ENCODE peak calls at places on chromosomes 7 and 10, in ten cellular contexts. One of them, this sample, is unnamed.

GRCh38 chr7:130491841-130492518 is at the start of gene MEST:
- DNase-seq in keratinocyte: no peak
- DNase-seq in mucosa of descending colon: no peak
- DNase-seq in tibial artery: no peak
- DNase-seq in aorta: peak; percentile 76
- DNase-seq in tibial nerve: no peak
- DNase-seq in endodermal cell: peak; percentile 75
- DNase-seq in BJ: no peak
- DNase-seq in suprapubic skin: no peak
- DNase-seq in fibroblast of lung: peak; percentile 15
- DNase-seq in this sample: no peak

GRCh38 chr10:29834990-29835569 is 200.3 kb upstream of the SVIL start:
- DNase-seq in tibial nerve: no peak
- DNase-seq in endodermal cell: no peak
- DNase-seq in mucosa of descending colon: no peak
- DNase-seq in tibial artery: no peak
- DNase-seq in BJ: peak; percentile 16
- DNase-seq in suprapubic skin: no peak
- DNase-seq in fibroblast of lung: peak; percentile 56
- DNase-seq in keratinocyte: no peak
- DNase-seq in aorta: no peak
- DNase-seq in this sample: no peak

GRCh38 chr7:12884033-12884432 is 196.6 kb downstream of the ARL4A start:
- DNase-seq in BJ: no peak
- DNase-seq in tibial artery: no peak
- DNase-seq in keratinocyte: no peak
- DNase-seq in aorta: no peak
- DNase-seq in fibroblast of lung: peak; percentile 28
- DNase-seq in suprapubic skin: no peak
- DNase-seq in endodermal cell: no peak
- DNase-seq in mucosa of descending colon: no peak
- DNase-seq in tibial nerve: no peak
- DNase-seq in this sample: no peak

GRCh38 chr7:143391462-143392404 is 10.6 kb downstream of the ZYX start:
- DNase-seq in fibroblast of lung: peak; percentile 90
- DNase-seq in tibial nerve: peak; percentile 55
- DNase-seq in suprapubic skin: no peak
- DNase-seq in endodermal cell: peak; percentile 57
- DNase-seq in keratinocyte: no peak
- DNase-seq in tibial artery: peak; percentile 97
- DNase-seq in mucosa of descending colon: peak; percentile 66
- DNase-seq in aorta: peak; percentile 96
- DNase-seq in BJ: peak; percentile 41
- DNase-seq in this sample: no peak

GRCh38 chr7:30780909-30781308 is 9.7 kb downstream of the MINDY4 start:
- DNase-seq in BJ: no peak
- DNase-seq in suprapubic skin: no peak
- DNase-seq in mucosa of descending colon: no peak
- DNase-seq in tibial nerve: no peak
- DNase-seq in keratinocyte: no peak
- DNase-seq in aorta: no peak
- DNase-seq in endodermal cell: peak; percentile 14
- DNase-seq in fibroblast of lung: no peak
- DNase-seq in tibial artery: no peak
- DNase-seq in this sample: no peak

GRCh38 chr10:109977382-109977806 is 30.4 kb upstream of the ADD3 start:
- DNase-seq in BJ: no peak
- DNase-seq in tibial artery: peak; percentile 76
- DNase-seq in endodermal cell: no peak
- DNase-seq in aorta: peak; percentile 75
- DNase-seq in suprapubic skin: no peak
- DNase-seq in fibroblast of lung: no peak
- DNase-seq in tibial nerve: no peak
- DNase-seq in keratinocyte: no peak
- DNase-seq in mucosa of descending colon: peak; percentile 71
- DNase-seq in this sample: no peak

GRCh38 chr7:55177589-55178261 is 158.9 kb downstream of the EGFR start:
- DNase-seq in tibial nerve: peak; percentile 79
- DNase-seq in mucosa of descending colon: peak; percentile 51
- DNase-seq in keratinocyte: no peak
- DNase-seq in suprapubic skin: no peak
- DNase-seq in tibial artery: no peak
- DNase-seq in fibroblast of lung: peak; percentile 50
- DNase-seq in endodermal cell: no peak
- DNase-seq in BJ: no peak
- DNase-seq in aorta: no peak
- DNase-seq in this sample: no peak

GRCh38 chr7:1818581-1819200 is 148.6 kb downstream of the ELFN1 start:
- DNase-seq in BJ: no peak
- DNase-seq in aorta: peak; percentile 50
- DNase-seq in mucosa of descending colon: no peak
- DNase-seq in endodermal cell: peak; percentile 35
- DNase-seq in suprapubic skin: peak; percentile 44
- DNase-seq in fibroblast of lung: no peak
- DNase-seq in keratinocyte: no peak
- DNase-seq in tibial nerve: no peak
- DNase-seq in tibial artery: peak; percentile 43
- DNase-seq in this sample: no peak

GRCh38 chr10:56583316-56583715 is 222.3 kb upstream of the ZWINT start:
- DNase-seq in fibroblast of lung: no peak
- DNase-seq in endodermal cell: no peak
- DNase-seq in mucosa of descending colon: no peak
- DNase-seq in suprapubic skin: no peak
- DNase-seq in BJ: no peak
- DNase-seq in tibial artery: no peak
- DNase-seq in keratinocyte: no peak
- DNase-seq in tibial nerve: no peak
- DNase-seq in aorta: no peak
- DNase-seq in this sample: peak; percentile 46
- H3K36me3 ChIP-seq in fibroblast of lung: no peaks in the 10 kb centered on the region
- H3K36me3 ChIP-seq in endodermal cell: no peaks in the 10 kb centered on the region
- H3K36me3 ChIP-seq in mucosa of descending colon: no peaks in the 10 kb centered on the region
- H3K36me3 ChIP-seq in suprapubic skin: no peaks in the 10 kb centered on the region
- H3K36me3 ChIP-seq in BJ: no peaks in the 10 kb centered on the region
- H3K36me3 ChIP-seq in tibial artery: no peaks in the 10 kb centered on the region
- H3K36me3 ChIP-seq in keratinocyte: no peaks in the 10 kb centered on the region
- H3K36me3 ChIP-seq in tibial nerve: no peaks in the 10 kb centered on the region
- H3K36me3 ChIP-seq in aorta: no peaks in the 10 kb centered on the region
- H3K36me3 ChIP-seq in this sample: no peaks in the 10 kb centered on the region

GRCh38 chr10:102132193-102132562 is 662 bp upstream of the PPRC1 start:
- DNase-seq in keratinocyte: no peak
- DNase-seq in mucosa of descending colon: no peak
- DNase-seq in BJ: no peak
- DNase-seq in aorta: no peak
- DNase-seq in tibial artery: no peak
- DNase-seq in endodermal cell: no peak
- DNase-seq in fibroblast of lung: no peak
- DNase-seq in suprapubic skin: no peak
- DNase-seq in tibial nerve: no peak
- DNase-seq in this sample: no peak
- H3K4me3 ChIP-seq in keratinocyte: peak overlapping the region; percentile 98
- H3K4me3 ChIP-seq in mucosa of descending colon: no peak overlapping the region
- H3K4me3 ChIP-seq in BJ: no peak overlapping the region
- H3K4me3 ChIP-seq in aorta: no peak overlapping the region
- H3K4me3 ChIP-seq in tibial artery: peak overlapping the region; percentile 80
- H3K4me3 ChIP-seq in endodermal cell: peak overlapping the region; percentile 94
- H3K4me3 ChIP-seq in fibroblast of lung: peak overlapping the region; percentile 70
- H3K4me3 ChIP-seq in suprapubic skin: peak overlapping the region; percentile 98
- H3K4me3 ChIP-seq in tibial nerve: no peak overlapping the region
- H3K4me3 ChIP-seq in this sample: no peak overlapping the region

GRCh38 chr10:70538195-70538520 is 59.6 kb downstream of the PALD1 start:
- DNase-seq in aorta: no peak
- DNase-seq in fibroblast of lung: no peak
- DNase-seq in endodermal cell: no peak
- DNase-seq in mucosa of descending colon: no peak
- DNase-seq in keratinocyte: no peak
- DNase-seq in BJ: no peak
- DNase-seq in suprapubic skin: no peak
- DNase-seq in tibial artery: no peak
- DNase-seq in tibial nerve: no peak
- DNase-seq in this sample: no peak

GRCh38 chr10:70538731-70539338 is 60.3 kb downstream of the PALD1 start:
- DNase-seq in keratinocyte: no peak
- DNase-seq in suprapubic skin: no peak
- DNase-seq in endodermal cell: no peak
- DNase-seq in tibial artery: no peak
- DNase-seq in fibroblast of lung: no peak
- DNase-seq in mucosa of descending colon: no peak
- DNase-seq in aorta: no peak
- DNase-seq in BJ: no peak
- DNase-seq in tibial nerve: no peak
- DNase-seq in this sample: no peak

GRCh38 chr10:70539471-70539870 is 60.9 kb downstream of the PALD1 start:
- DNase-seq in BJ: no peak
- DNase-seq in tibial nerve: no peak
- DNase-seq in fibroblast of lung: no peak
- DNase-seq in tibial artery: no peak
- DNase-seq in aorta: no peak
- DNase-seq in mucosa of descending colon: no peak
- DNase-seq in keratinocyte: no peak
- DNase-seq in suprapubic skin: no peak
- DNase-seq in endodermal cell: no peak
- DNase-seq in this sample: no peak

GRCh38 chr10:70536196-70536920 is 57.8 kb downstream of the PALD1 start:
- DNase-seq in tibial artery: no peak
- DNase-seq in BJ: no peak
- DNase-seq in fibroblast of lung: no peak
- DNase-seq in endodermal cell: no peak
- DNase-seq in keratinocyte: no peak
- DNase-seq in tibial nerve: no peak
- DNase-seq in mucosa of descending colon: no peak
- DNase-seq in aorta: no peak
- DNase-seq in suprapubic skin: no peak
- DNase-seq in this sample: no peak

DNA sequence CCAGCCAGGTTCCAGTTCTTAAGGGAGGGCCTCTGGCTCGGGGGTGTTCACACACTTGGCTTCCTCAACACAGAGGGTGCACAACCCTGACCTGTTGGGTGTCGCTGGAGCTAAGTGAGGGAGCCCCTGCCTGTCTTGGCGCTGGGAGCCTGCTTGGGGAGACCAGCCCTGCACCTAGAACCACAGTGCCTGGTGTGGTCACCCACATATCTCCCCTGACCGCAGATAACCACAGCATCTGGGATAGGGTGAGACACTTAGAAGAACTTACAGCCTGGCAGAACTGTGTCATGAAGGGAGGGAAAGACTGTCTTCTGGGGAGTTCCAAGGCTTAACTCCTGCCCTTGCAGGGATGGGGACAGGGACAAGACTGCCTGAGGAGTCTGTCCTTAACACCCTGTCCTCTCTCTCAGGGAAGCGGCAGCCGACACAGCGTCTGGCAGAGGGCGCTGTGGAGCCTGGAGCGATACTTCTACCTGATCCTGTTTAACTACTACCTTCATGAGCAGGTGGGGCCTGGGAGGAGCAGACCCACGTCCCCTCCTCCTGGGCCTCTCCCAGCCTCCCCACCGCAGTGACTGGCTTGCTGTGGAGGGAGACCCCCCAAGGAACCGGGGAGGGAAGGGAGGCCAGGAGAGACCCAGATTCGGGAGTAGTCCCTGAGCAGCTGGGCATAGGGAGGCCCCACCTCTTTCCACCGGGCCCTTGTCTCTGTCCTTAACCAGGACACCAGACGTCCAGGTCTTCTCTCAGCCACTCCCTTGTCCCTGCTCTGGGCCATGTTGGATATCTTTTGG is 59.0 kb downstream of the PALD1 start:
- DNase-seq in suprapubic skin: no peak
- DNase-seq in tibial nerve: no peak
- DNase-seq in BJ: no peak
- DNase-seq in aorta: no peak
- DNase-seq in tibial artery: no peak
- DNase-seq in keratinocyte: no peak
- DNase-seq in mucosa of descending colon: peak; percentile 73
- DNase-seq in endodermal cell: peak; percentile 96
- DNase-seq in fibroblast of lung: no peak
- DNase-seq in this sample: peak; percentile 10
- H3K36me3 ChIP-seq in suprapubic skin: no peaks in the 10 kb centered on the region
- H3K36me3 ChIP-seq in tibial nerve: peaks cover 18% of the 10 kb centered on the region
- H3K36me3 ChIP-seq in BJ: no peaks in the 10 kb centered on the region
- H3K36me3 ChIP-seq in aorta: no peaks in the 10 kb centered on the region
- H3K36me3 ChIP-seq in tibial artery: peaks cover 30% of the 10 kb centered on the region
- H3K36me3 ChIP-seq in keratinocyte: no peaks in the 10 kb centered on the region
- H3K36me3 ChIP-seq in mucosa of descending colon: no peaks in the 10 kb centered on the region
- H3K36me3 ChIP-seq in endodermal cell: peaks cover 8% of the 10 kb centered on the region
- H3K36me3 ChIP-seq in fibroblast of lung: no peaks in the 10 kb centered on the region
- H3K36me3 ChIP-seq in this sample: no peaks in the 10 kb centered on the region

GRCh38 chr10:95756796-95757657 is 1.1 kb downstream of the ENTPD1 start:
- DNase-seq in tibial nerve: no peak
- DNase-seq in mucosa of descending colon: no peak
- DNase-seq in keratinocyte: no peak
- DNase-seq in endodermal cell: no peak
- DNase-seq in suprapubic skin: no peak
- DNase-seq in aorta: no peak
- DNase-seq in fibroblast of lung: no peak
- DNase-seq in BJ: no peak
- DNase-seq in tibial artery: no peak
- DNase-seq in this sample: no peak

GRCh38 chr10:95759233-95759826 is 3.4 kb downstream of the ENTPD1 start:
- DNase-seq in keratinocyte: no peak
- DNase-seq in BJ: no peak
- DNase-seq in tibial artery: no peak
- DNase-seq in suprapubic skin: no peak
- DNase-seq in mucosa of descending colon: no peak
- DNase-seq in aorta: no peak
- DNase-seq in fibroblast of lung: peak; percentile 44
- DNase-seq in tibial nerve: no peak
- DNase-seq in endodermal cell: no peak
- DNase-seq in this sample: no peak

GRCh38 chr10:95755511-95756004 is 405 bp upstream of the ENTPD1 start:
- DNase-seq in tibial artery: peak; percentile 80
- DNase-seq in mucosa of descending colon: no peak
- DNase-seq in endodermal cell: peak; percentile 77
- DNase-seq in tibial nerve: no peak
- DNase-seq in suprapubic skin: peak; percentile 72
- DNase-seq in aorta: no peak
- DNase-seq in fibroblast of lung: no peak
- DNase-seq in BJ: no peak
- DNase-seq in keratinocyte: no peak
- DNase-seq in this sample: no peak

GRCh38 chr10:95758351-95759025 is 2.5 kb downstream of the ENTPD1 start:
- DNase-seq in endodermal cell: no peak
- DNase-seq in fibroblast of lung: no peak
- DNase-seq in aorta: no peak
- DNase-seq in BJ: no peak
- DNase-seq in mucosa of descending colon: no peak
- DNase-seq in tibial artery: peak; percentile 69
- DNase-seq in keratinocyte: no peak
- DNase-seq in suprapubic skin: no peak
- DNase-seq in tibial nerve: no peak
- DNase-seq in this sample: no peak

DNA sequence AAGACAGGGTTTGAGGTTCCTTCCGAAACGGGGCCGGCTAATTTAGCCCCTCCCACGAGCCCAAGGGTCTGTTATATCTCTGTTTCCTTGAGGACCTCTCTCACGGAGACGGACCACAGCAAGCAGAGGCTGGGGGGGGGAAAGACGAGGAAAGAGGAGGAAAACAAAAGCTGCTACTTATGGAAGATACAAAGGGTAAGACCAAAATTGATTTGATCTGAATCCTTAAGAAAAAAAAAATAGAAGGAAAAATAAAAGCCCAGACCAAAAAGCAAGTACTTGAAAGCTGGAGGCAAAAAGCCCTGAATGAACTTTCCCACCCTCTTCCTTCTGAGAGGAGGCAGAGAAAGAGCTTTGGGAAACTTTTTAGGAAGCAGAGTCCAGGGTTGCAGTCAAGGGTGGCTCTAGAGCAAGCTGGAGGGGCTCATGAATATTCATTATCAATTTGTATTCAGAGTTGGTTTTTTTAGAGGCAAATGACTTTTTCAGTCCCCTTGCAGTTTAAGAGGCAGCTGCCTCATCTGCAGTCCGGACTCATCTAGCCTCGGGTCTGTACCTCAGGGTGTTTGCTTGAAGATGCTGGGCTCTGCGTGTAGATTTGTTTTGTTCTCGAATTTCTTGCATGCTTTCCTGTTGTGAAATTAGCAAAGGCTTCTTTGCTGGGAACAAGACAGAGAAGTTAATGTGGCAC is at the start of gene ENTPD1:
- DNase-seq in tibial artery: no peak
- DNase-seq in endodermal cell: peak; percentile 57
- DNase-seq in aorta: no peak
- DNase-seq in tibial nerve: peak; percentile 12
- DNase-seq in suprapubic skin: no peak
- DNase-seq in fibroblast of lung: peak; percentile 41
- DNase-seq in mucosa of descending colon: peak; percentile 33
- DNase-seq in keratinocyte: no peak
- DNase-seq in BJ: no peak
- DNase-seq in this sample: no peak
- H3K4me3 ChIP-seq in tibial artery: peak within 1 kb of the TSS; percentile 54
- H3K4me3 ChIP-seq in endodermal cell: peak within 1 kb of the TSS; percentile 44
- H3K4me3 ChIP-seq in aorta: peak within 1 kb of the TSS; percentile 49
- H3K4me3 ChIP-seq in tibial nerve: peak within 1 kb of the TSS; percentile 26
- H3K4me3 ChIP-seq in suprapubic skin: peak within 1 kb of the TSS; percentile 33
- H3K4me3 ChIP-seq in fibroblast of lung: peak within 1 kb of the TSS; percentile 3
- H3K4me3 ChIP-seq in mucosa of descending colon: no peak within 1 kb of the TSS
- H3K4me3 ChIP-seq in keratinocyte: no peak within 1 kb of the TSS
- H3K4me3 ChIP-seq in BJ: no peak within 1 kb of the TSS
- H3K4me3 ChIP-seq in this sample: no peak within 1 kb of the TSS

This sample was measured in bronchial epithelial cell.